ENCODE peak calls at places on chromosomes 16 and 17, in eight cellular contexts. G is CD8-positive, alpha-beta T cell; Z is GM20000; F is GM12865; W is stimulated activated CD8-positive, alpha-beta memory T cell treated with anti-CD3 and anti-CD28 coated beads, Interleukin-15, amount 100 ng/mL, for 1 hour; B is B cell; R is activated CD4-positive, CD25-positive, alpha-beta regulatory T cell; Q is choroid plexus epithelial cell. N is an unnamed sample.

GRCh38 chr17:50487213-50488096 is 8.8 kb downstream of the RSAD1 start:
- DNase-seq in B (no peak), W (no peak), F (no peak), R (no peak), Z (no peak), G (no peak), Q (no peak), N (no peak)

GRCh38 chr17:50955160-50955559 is 89.0 kb upstream of the TOB1 start:
- DNase-seq in W (no peak), R (no peak), Z (no peak), Q (no peak), F (no peak), G (no peak), B (no peak), N (no peak)

GRCh38 chr17:82985973-82986372 is 93.4 kb upstream of the METRNL start:
- DNase-seq in W (peak), F (no peak), R (peak), G (peak), B (peak), Z (peak), Q (peak), N (no peak)

GRCh38 chr17:47204722-47205418 is 4.3 kb upstream of the MYL4 start:
- DNase-seq in R (no peak), B (peak), F (peak), Q (no peak), G (peak), W (no peak), Z (peak), N (peak)

GRCh38 chr17:56173958-56174357 is 20.7 kb downstream of the ANKFN1 start:
- DNase-seq in Z (no peak), F (no peak), G (no peak), R (no peak), W (no peak), Q (no peak), B (no peak), N (no peak)

GRCh38 chr17:79019631-79020584 is 4.1 kb upstream of the C1QTNF1 start:
- DNase-seq in Z (no peak), F (peak), G (peak), R (no peak), B (no peak), Q (peak), W (no peak), N (peak)

GRCh38 chr16:63684702-63685101 is 1437.2 kb downstream of the CDH11 start:
- DNase-seq in R (no peak), G (no peak), F (no peak), B (no peak), W (no peak), Z (no peak), Q (no peak), N (peak)

GRCh38 chr16:72092832-72093447 is 480 bp downstream of the TXNL4B start:
- DNase-seq in F (peak), G (no peak), B (no peak), W (no peak), R (no peak), Q (peak), Z (no peak), N (peak)

GRCh38 chr17:60089097-60089844 is 10.6 kb upstream of the HEATR6 start:
- DNase-seq in F (peak), Q (no peak), R (no peak), W (no peak), G (no peak), B (peak), Z (peak), N (peak)

GRCh38 chr17:4229627-4230026 is 34.2 kb downstream of the ANKFY1 start:
- DNase-seq in Z (no peak), Q (peak), R (no peak), G (no peak), F (no peak), W (no peak), B (no peak), N (no peak)

GRCh38 chr17:266219-266618 is 84.8 kb upstream of the DOC2B start:
- DNase-seq in R (no peak), Z (no peak), W (no peak), F (no peak), G (no peak), B (no peak), Q (no peak), N (no peak)

GRCh38 chr16:84459941-84460405 is 44.5 kb downstream of the MEAK7 start:
- DNase-seq in W (no peak), Z (no peak), Q (no peak), G (no peak), R (no peak), F (no peak), B (no peak), N (no peak)

GRCh38 chr17:7478276-7479138 is 924 bp downstream of the ZBTB4 start:
- DNase-seq in B (peak), W (peak), F (peak), Z (peak), R (peak), Q (peak), G (peak), N (peak)

GRCh38 chr16:52597772-52598483 is 51.0 kb upstream of the TOX3 start:
- DNase-seq in W (no peak), B (no peak), G (no peak), R (no peak), Q (no peak), F (no peak), Z (no peak), N (no peak)

GRCh38 chr16:58076514-58076913 is 51.0 kb downstream of the MMP15 start:
- DNase-seq in B (no peak), W (no peak), R (no peak), Q (no peak), Z (no peak), G (no peak), F (no peak), N (no peak)

GRCh38 chr16:48295493-48296281 is 48.3 kb upstream of the ABCC11 start:
- DNase-seq in Z (no peak), Q (no peak), W (no peak), G (no peak), F (no peak), R (no peak), B (no peak), N (no peak)

GRCh38 chr17:76170114-76170513 is 29.1 kb upstream of the FOXJ1 start:
- DNase-seq in B (no peak), R (no peak), G (no peak), Z (no peak), W (no peak), Q (no peak), F (no peak), N (no peak)

GRCh38 chr16:11138026-11138768 is 117.8 kb downstream of the SOCS1 start:
- DNase-seq in Z (no peak), B (no peak), G (no peak), F (no peak), W (no peak), R (no peak), Q (no peak), N (no peak)

GRCh38 chr16:56916571-56917403 is 15.2 kb upstream of the HERPUD1 start:
- DNase-seq in B (peak), W (no peak), G (no peak), R (no peak), Q (no peak), Z (peak), F (peak), N (peak)

GRCh38 chr17:35312790-35313711 is 60.4 kb downstream of the SLFN11 start:
- DNase-seq in R (peak), G (peak), W (peak), Q (peak), F (peak), Z (peak), B (peak), N (peak)

GRCh38 chr17:63356275-63356905 is 89.7 kb downstream of the CYB561 start:
- DNase-seq in R (no peak), Z (no peak), W (no peak), F (no peak), G (no peak), B (no peak), Q (peak), N (no peak)

GRCh38 chr17:81869221-81870154 is 1.6 kb downstream of the ARHGDIA start:
- DNase-seq in B (peak), Q (peak), Z (peak), W (no peak), G (peak), R (no peak), F (peak), N (peak)

GRCh38 chr16:57156351-57156703 is 29.5 kb downstream of the PSME3IP1 start:
- DNase-seq in Q (peak), Z (no peak), G (no peak), F (no peak), W (no peak), B (no peak), R (no peak), N (no peak)

N was measured in Karpas-422.